ENCODE peak calls at places on chromosome 22, in six cellular contexts. One of them, this sample, is unnamed.

GRCh38 chr22:45883811-45884170 is 93.2 kb downstream of the WNT7B start:
- DNase-seq in stimulated activated naive CD4-positive, alpha-beta T cell: no peak
- DNase-seq in NCI-H2081: no peak
- DNase-seq in activated naive CD4-positive, alpha-beta T cell treated with anti-CD3 and anti-CD28 coated beads, Interleukin-2, amount 50 U/mL, for 16 hours: no peak
- DNase-seq in SK-N-MC: no peak
- DNase-seq in Calu3: no peak
- DNase-seq in this sample: no peak

GRCh38 chr22:50525991-50526848 is 822 bp upstream of the SCO2 start:
- DNase-seq in activated naive CD4-positive, alpha-beta T cell treated with anti-CD3 and anti-CD28 coated beads, Interleukin-2, amount 50 U/mL, for 16 hours: peak; percentile 85
- DNase-seq in Calu3: peak; percentile 88
- DNase-seq in NCI-H2081: peak; percentile 69
- DNase-seq in SK-N-MC: no peak
- DNase-seq in stimulated activated naive CD4-positive, alpha-beta T cell: peak; percentile 84
- DNase-seq in this sample: peak; percentile 53

GRCh38 chr22:37241351-37242142 is 2.5 kb downstream of the RAC2 start:
- DNase-seq in NCI-H2081: no peak
- DNase-seq in Calu3: no peak
- DNase-seq in activated naive CD4-positive, alpha-beta T cell treated with anti-CD3 and anti-CD28 coated beads, Interleukin-2, amount 50 U/mL, for 16 hours: peak; percentile 37
- DNase-seq in SK-N-MC: no peak
- DNase-seq in stimulated activated naive CD4-positive, alpha-beta T cell: no peak
- DNase-seq in this sample: no peak

GRCh38 chr22:29072979-29073617 is at the start of gene KREMEN1:
- DNase-seq in stimulated activated naive CD4-positive, alpha-beta T cell: no peak
- DNase-seq in SK-N-MC: no peak
- DNase-seq in activated naive CD4-positive, alpha-beta T cell treated with anti-CD3 and anti-CD28 coated beads, Interleukin-2, amount 50 U/mL, for 16 hours: no peak
- DNase-seq in Calu3: no peak
- DNase-seq in NCI-H2081: no peak
- DNase-seq in this sample: no peak

GRCh38 chr22:17411213-17411612 is 42.0 kb downstream of the CECR2 start:
- DNase-seq in SK-N-MC: no peak
- DNase-seq in Calu3: no peak
- DNase-seq in activated naive CD4-positive, alpha-beta T cell treated with anti-CD3 and anti-CD28 coated beads, Interleukin-2, amount 50 U/mL, for 16 hours: no peak
- DNase-seq in stimulated activated naive CD4-positive, alpha-beta T cell: no peak
- DNase-seq in NCI-H2081: no peak
- DNase-seq in this sample: no peak

GRCh38 chr22:47102648-47103047 is 340.2 kb downstream of the TBC1D22A start:
- DNase-seq in activated naive CD4-positive, alpha-beta T cell treated with anti-CD3 and anti-CD28 coated beads, Interleukin-2, amount 50 U/mL, for 16 hours: no peak
- DNase-seq in Calu3: no peak
- DNase-seq in SK-N-MC: no peak
- DNase-seq in NCI-H2081: no peak
- DNase-seq in stimulated activated naive CD4-positive, alpha-beta T cell: no peak
- DNase-seq in this sample: no peak

GRCh38 chr22:41589260-41589600 is 410 bp downstream of the PMM1 start:
- DNase-seq in activated naive CD4-positive, alpha-beta T cell treated with anti-CD3 and anti-CD28 coated beads, Interleukin-2, amount 50 U/mL, for 16 hours: peak; percentile 27
- DNase-seq in Calu3: peak; percentile 12
- DNase-seq in SK-N-MC: no peak
- DNase-seq in NCI-H2081: no peak
- DNase-seq in stimulated activated naive CD4-positive, alpha-beta T cell: no peak
- DNase-seq in this sample: no peak

GRCh38 chr22:46081831-46082210 is 68.5 kb upstream of the PPARA start:
- DNase-seq in stimulated activated naive CD4-positive, alpha-beta T cell: no peak
- DNase-seq in activated naive CD4-positive, alpha-beta T cell treated with anti-CD3 and anti-CD28 coated beads, Interleukin-2, amount 50 U/mL, for 16 hours: no peak
- DNase-seq in NCI-H2081: no peak
- DNase-seq in SK-N-MC: no peak
- DNase-seq in Calu3: no peak
- DNase-seq in this sample: no peak